ENCODE peak calls at places on chromosomes 16 and 17, in ten cellular contexts. R is AG04449; P is heart left ventricle; C is astrocyte of the spinal cord; O is stimulated activated CD4-positive, alpha-beta T cell treated with anti-CD3 and anti-CD28 coated beads, Interleukin-15, amount 100 ng/mL, for 1 hour; D is Caco-2; A is GM12891; M is brain microvascular endothelial cell; L is HTR-8/SVneo; N is activated effector memory CD4-positive, alpha-beta T cell treated with anti-CD3 and anti-CD28 coated beads, Interleukin-2, amount 50 U/mL, for 16 hours. E is an unnamed sample.
A peak's percentile ranks its signal among the peaks of the same experiment; 100 is the strongest.

GRCh38 chr16:84922351-84923135 is 88.8 kb downstream of the ZDHHC7 start:
- DNase-seq in O (no peak), N (no peak), A (no peak), L (no peak), M (peak; percentile 12), D (no peak), C (no peak), P (peak; percentile 86), R (no peak), E (no peak)

GRCh38 chr17:77496401-77496801 is 355.6 kb downstream of the SEC14L1 start:
- DNase-seq in D (peak; percentile 9), O (no peak), M (no peak), L (no peak), R (no peak), A (no peak), C (no peak), P (no peak), N (peak; percentile 50), E (no peak)

GRCh38 chr16:25707982-25708583 is 16.3 kb downstream of the HS3ST4 start:
- DNase-seq in P (no peak), O (no peak), C (no peak), L (no peak), N (no peak), M (no peak), A (peak; percentile 16), D (no peak), R (no peak), E (no peak)

GRCh38 chr17:44549736-44550135 is 7.5 kb upstream of the FZD2 start:
- DNase-seq in C (no peak), P (no peak), L (no peak), D (no peak), O (no peak), M (no peak), A (no peak), N (no peak), R (no peak), E (no peak)

GRCh38 chr16:90001761-90002503 is 17.3 kb downstream of the DBNDD1 start:
- DNase-seq in L (no peak), O (no peak), D (no peak), P (no peak), C (no peak), N (no peak), M (no peak), A (no peak), R (no peak), E (no peak)

GRCh38 chr17:81097943-81098308 is 63.0 kb downstream of the BAIAP2 start:
- DNase-seq in M (peak; percentile 12), A (no peak), P (peak; percentile 36), D (no peak), R (no peak), L (no peak), N (no peak), O (no peak), C (peak; percentile 32), E (peak; percentile 82)

GRCh38 chr17:60641810-60642220 is 35.8 kb upstream of the BCAS3 start:
- DNase-seq in L (peak; percentile 83), N (peak; percentile 67), R (no peak), O (no peak), P (peak; percentile 68), D (peak; percentile 76), A (peak; percentile 24), C (peak; percentile 84), M (peak; percentile 72), E (peak; percentile 48)

GRCh38 chr16:47779201-47780016 is 318.3 kb downstream of the PHKB start:
- DNase-seq in C (no peak), M (peak; percentile 42), O (no peak), L (no peak), D (no peak), P (no peak), R (no peak), A (no peak), N (peak; percentile 66), E (no peak)

GRCh38 chr17:5825717-5826330 is 241.5 kb upstream of the NLRP1 start:
- DNase-seq in R (no peak), O (no peak), A (no peak), D (no peak), M (peak; percentile 53), P (no peak), N (no peak), C (peak; percentile 59), L (no peak), E (no peak)

GRCh38 chr17:9702916-9703780 is 57.8 kb downstream of the USP43 start:
- DNase-seq in C (no peak), L (no peak), D (no peak), N (no peak), R (no peak), O (no peak), P (no peak), A (no peak), M (no peak), E (no peak)

GRCh38 chr16:85296859-85297698 is 184.8 kb upstream of the CIBAR2 start:
- DNase-seq in C (no peak), M (no peak), A (peak; percentile 63), L (peak; percentile 75), O (peak; percentile 29), D (peak; percentile 66), P (peak; percentile 47), R (no peak), N (peak; percentile 78), E (no peak)

GRCh38 chr17:8022358-8023038 is 16.4 kb upstream of the ALOX15B start:
- DNase-seq in D (no peak), C (no peak), A (no peak), N (peak; percentile 19), L (no peak), O (no peak), M (peak; percentile 9), P (no peak), R (no peak), E (no peak)

GRCh38 chr16:89241187-89242003 is 23.9 kb downstream of the ZNF778 start:
- DNase-seq in C (peak; percentile 79), A (peak; percentile 81), P (peak; percentile 70), L (peak; percentile 68), M (peak; percentile 59), O (peak; percentile 51), R (peak; percentile 28), D (peak; percentile 86), N (peak; percentile 91), E (peak; percentile 74)

GRCh38 chr16:22217890-22218730 is 12.0 kb downstream of the EEF2K start:
- DNase-seq in N (no peak), R (no peak), A (peak; percentile 74), L (no peak), M (no peak), D (peak; percentile 54), O (no peak), C (no peak), P (peak; percentile 46), E (no peak)

GRCh38 chr17:80737106-80738019 is 192.7 kb downstream of the RPTOR start:
- DNase-seq in O (no peak), R (no peak), P (no peak), L (no peak), A (peak; percentile 64), N (no peak), M (no peak), C (no peak), D (no peak), E (no peak)

GRCh38 chr17:68461122-68461539 is 3.8 kb upstream of the WIPI1 start:
- DNase-seq in A (no peak), O (no peak), D (no peak), N (no peak), R (no peak), M (no peak), P (no peak), L (no peak), C (no peak), E (no peak)

GRCh38 chr16:84548971-84549844 is 44.7 kb upstream of the MEAK7 start:
- DNase-seq in M (no peak), L (no peak), O (peak; percentile 32), R (no peak), A (no peak), P (peak; percentile 39), D (no peak), C (no peak), N (peak; percentile 81), E (no peak)

GRCh38 chr17:72219824-72220473 is 99.1 kb downstream of the SOX9 start:
- DNase-seq in N (no peak), A (no peak), L (no peak), C (no peak), P (no peak), O (no peak), D (no peak), R (no peak), M (no peak), E (no peak)

E was measured in PC-9.